ENCODE peak calls at places on chromosomes 7 and 10, in five cellular contexts. One of them, this sample, is unnamed.

GRCh38 chr7:35286422-35286821 is 32.5 kb upstream of the TBX20 start:
- DNase-seq in PC-3: peak; percentile 52
- DNase-seq in HepG2: no peak
- DNase-seq in GM23248: no peak
- DNase-seq in HCT116: no peak
- DNase-seq in this sample: no peak

GRCh38 chr7:47537716-47538640 is 43.9 kb downstream of the TNS3 start:
- DNase-seq in PC-3: no peak
- DNase-seq in HepG2: no peak
- DNase-seq in GM23248: peak; percentile 9
- DNase-seq in HCT116: no peak
- DNase-seq in this sample: no peak

GRCh38 chr10:91875156-91875555 is 34.1 kb downstream of the FGFBP3 start:
- DNase-seq in PC-3: no peak
- DNase-seq in HepG2: no peak
- DNase-seq in GM23248: no peak
- DNase-seq in HCT116: no peak
- DNase-seq in this sample: no peak

GRCh38 chr10:83165164-83165563 is 974.1 kb upstream of the GHITM start:
- DNase-seq in PC-3: no peak
- DNase-seq in HepG2: no peak
- DNase-seq in GM23248: no peak
- DNase-seq in HCT116: no peak
- DNase-seq in this sample: no peak

GRCh38 chr7:19333706-19334105 is 188.5 kb upstream of the FERD3L start:
- DNase-seq in PC-3: no peak
- DNase-seq in HepG2: no peak
- DNase-seq in GM23248: no peak
- DNase-seq in HCT116: no peak
- DNase-seq in this sample: no peak

GRCh38 chr10:33326897-33327296 is 7.6 kb downstream of the NRP1 start:
- DNase-seq in PC-3: no peak
- DNase-seq in HepG2: no peak
- DNase-seq in GM23248: peak; percentile 39
- DNase-seq in HCT116: no peak
- DNase-seq in this sample: no peak

GRCh38 chr7:133300097-133300496 is 47.2 kb downstream of the EXOC4 start:
- DNase-seq in PC-3: no peak
- DNase-seq in HepG2: no peak
- DNase-seq in GM23248: no peak
- DNase-seq in HCT116: no peak
- DNase-seq in this sample: no peak

GRCh38 chr7:143934526-143935340 is at the start of gene OR2F2:
- DNase-seq in PC-3: peak; percentile 17
- DNase-seq in HepG2: peak; percentile 45
- DNase-seq in GM23248: peak; percentile 73
- DNase-seq in HCT116: no peak
- DNase-seq in this sample: no peak

GRCh38 chr10:36712695-36713094 is 412.7 kb upstream of the ANKRD30A start:
- DNase-seq in PC-3: peak; percentile 46
- DNase-seq in HepG2: no peak
- DNase-seq in GM23248: peak; percentile 11
- DNase-seq in HCT116: no peak
- DNase-seq in this sample: no peak

GRCh38 chr7:133662830-133663229 is 410.0 kb downstream of the EXOC4 start:
- DNase-seq in PC-3: no peak
- DNase-seq in HepG2: no peak
- DNase-seq in GM23248: no peak
- DNase-seq in HCT116: no peak
- DNase-seq in this sample: peak; percentile 17

GRCh38 chr7:128000048-128000447 is 31.2 kb downstream of the LRRC4 start:
- DNase-seq in PC-3: no peak
- DNase-seq in HepG2: peak; percentile 48
- DNase-seq in GM23248: no peak
- DNase-seq in HCT116: no peak
- DNase-seq in this sample: no peak

DNA sequence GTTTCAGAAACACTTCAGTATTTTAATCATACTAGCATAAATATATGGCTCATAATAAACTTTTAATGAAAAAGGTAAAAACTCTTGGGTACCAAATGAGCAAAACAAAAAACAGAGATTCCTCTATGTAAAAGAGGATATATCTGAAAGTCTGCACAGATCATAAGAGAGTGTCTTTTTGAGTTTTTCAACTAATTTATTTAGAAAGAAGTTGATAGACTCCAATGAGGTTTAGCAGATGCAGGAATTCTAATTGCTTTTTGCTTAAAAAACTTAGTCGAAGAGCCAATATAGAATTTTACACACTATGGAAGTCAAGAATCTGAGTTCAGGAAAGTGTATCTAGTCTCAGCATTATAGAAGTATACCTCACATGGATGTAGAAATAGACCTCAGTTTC is 3.4 kb upstream of the MLLT10 start:
- DNase-seq in PC-3: no peak
- DNase-seq in HepG2: no peak
- DNase-seq in GM23248: no peak
- DNase-seq in HCT116: no peak
- DNase-seq in this sample: no peak
- H2AFZ ChIP-seq in PC-3: no peak overlapping the region
- H2AFZ ChIP-seq in HepG2: no peak overlapping the region
- H2AFZ ChIP-seq in GM23248: no peak overlapping the region
- H2AFZ ChIP-seq in HCT116: peak overlapping the region; percentile 24
- H2AFZ ChIP-seq in this sample: no peak overlapping the region

GRCh38 chr7:69643708-69644445 is 45.6 kb downstream of the AUTS2 start:
- DNase-seq in PC-3: no peak
- DNase-seq in HepG2: peak; percentile 1
- DNase-seq in GM23248: peak; percentile 2
- DNase-seq in HCT116: no peak
- DNase-seq in this sample: no peak

GRCh38 chr7:69635572-69636190 is 37.4 kb downstream of the AUTS2 start:
- DNase-seq in PC-3: no peak
- DNase-seq in HepG2: no peak
- DNase-seq in GM23248: peak; percentile 4
- DNase-seq in HCT116: no peak
- DNase-seq in this sample: no peak

GRCh38 chr7:69640925-69641594 is 42.8 kb downstream of the AUTS2 start:
- DNase-seq in PC-3: no peak
- DNase-seq in HepG2: no peak
- DNase-seq in GM23248: no peak
- DNase-seq in HCT116: no peak
- DNase-seq in this sample: no peak

GRCh38 chr7:69640216-69640615 is 41.9 kb downstream of the AUTS2 start:
- DNase-seq in PC-3: no peak
- DNase-seq in HepG2: no peak
- DNase-seq in GM23248: no peak
- DNase-seq in HCT116: no peak
- DNase-seq in this sample: no peak

GRCh38 chr7:69638674-69639073 is 40.4 kb downstream of the AUTS2 start:
- DNase-seq in PC-3: no peak
- DNase-seq in HepG2: no peak
- DNase-seq in GM23248: no peak
- DNase-seq in HCT116: no peak
- DNase-seq in this sample: no peak
- H3K9ac ChIP-seq in PC-3: no peak overlapping the region
- H3K9ac ChIP-seq in HepG2: no peak overlapping the region
- H3K9ac ChIP-seq in GM23248: no peak overlapping the region
- H3K9ac ChIP-seq in HCT116: no peak overlapping the region
- H3K9ac ChIP-seq in this sample: no peak overlapping the region

GRCh38 chr7:92939793-92940360 is 103.5 kb upstream of the CDK6 start:
- DNase-seq in PC-3: no peak
- DNase-seq in HepG2: no peak
- DNase-seq in GM23248: no peak
- DNase-seq in HCT116: no peak
- DNase-seq in this sample: no peak

GRCh38 chr7:92949748-92950147 is 113.4 kb upstream of the CDK6 start:
- DNase-seq in PC-3: no peak
- DNase-seq in HepG2: no peak
- DNase-seq in GM23248: no peak
- DNase-seq in HCT116: no peak
- DNase-seq in this sample: no peak

GRCh38 chr7:92944633-92945032 is 108.3 kb upstream of the CDK6 start:
- DNase-seq in PC-3: no peak
- DNase-seq in HepG2: no peak
- DNase-seq in GM23248: peak; percentile 55
- DNase-seq in HCT116: no peak
- DNase-seq in this sample: no peak

DNA sequence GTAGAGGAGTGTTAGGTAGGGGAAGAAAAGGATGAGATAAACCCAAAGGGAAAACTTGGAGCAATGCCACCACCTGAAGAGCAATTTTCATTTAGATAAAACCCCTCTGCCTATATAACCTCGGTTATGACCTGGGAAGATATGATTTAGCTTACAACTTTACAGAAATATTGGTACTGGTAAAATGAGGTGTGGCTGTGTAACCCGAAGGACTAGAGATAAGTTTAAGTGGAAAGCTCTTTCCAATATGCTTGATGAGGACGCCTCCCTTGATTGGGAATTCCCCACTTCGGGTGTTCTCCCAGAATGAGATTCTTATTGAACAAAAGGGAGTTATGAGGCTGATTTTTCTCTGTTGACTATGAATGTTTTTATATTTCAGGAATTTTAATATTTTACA is 109.5 kb upstream of the CDK6 start:
- DNase-seq in PC-3: no peak
- DNase-seq in HepG2: no peak
- DNase-seq in GM23248: no peak
- DNase-seq in HCT116: no peak
- DNase-seq in this sample: no peak
- H3K79me2 ChIP-seq in PC-3: no peaks in the 10 kb centered on the region
- H3K79me2 ChIP-seq in HepG2: no peaks in the 10 kb centered on the region
- H3K79me2 ChIP-seq in GM23248: no peaks in the 10 kb centered on the region
- H3K79me2 ChIP-seq in HCT116: no peaks in the 10 kb centered on the region
- H3K79me2 ChIP-seq in this sample: no peaks in the 10 kb centered on the region

GRCh38 chr7:64849924-64850499 is 53.1 kb upstream of the ZNF273 start:
- DNase-seq in PC-3: no peak
- DNase-seq in HepG2: no peak
- DNase-seq in GM23248: no peak
- DNase-seq in HCT116: no peak
- DNase-seq in this sample: no peak
- H2AFZ ChIP-seq in PC-3: no peak overlapping the region
- H2AFZ ChIP-seq in HepG2: no peak overlapping the region
- H2AFZ ChIP-seq in GM23248: peak overlapping the region; percentile 44
- H2AFZ ChIP-seq in HCT116: no peak overlapping the region
- H2AFZ ChIP-seq in this sample: no peak overlapping the region

GRCh38 chr10:60428387-60428737 is 38.7 kb upstream of the ANK3 start:
- DNase-seq in PC-3: no peak
- DNase-seq in HepG2: no peak
- DNase-seq in GM23248: peak; percentile 13
- DNase-seq in HCT116: no peak
- DNase-seq in this sample: no peak

GRCh38 chr10:60430017-60430416 is 40.3 kb upstream of the ANK3 start:
- DNase-seq in PC-3: peak; percentile 95
- DNase-seq in HepG2: no peak
- DNase-seq in GM23248: peak; percentile 81
- DNase-seq in HCT116: no peak
- DNase-seq in this sample: no peak

GRCh38 chr10:60427709-60428386 is 38.2 kb upstream of the ANK3 start:
- DNase-seq in PC-3: no peak
- DNase-seq in HepG2: no peak
- DNase-seq in GM23248: peak; percentile 10
- DNase-seq in HCT116: no peak
- DNase-seq in this sample: no peak

GRCh38 chr10:60430836-60431597 is 41.3 kb upstream of the ANK3 start:
- DNase-seq in PC-3: peak; percentile 73
- DNase-seq in HepG2: no peak
- DNase-seq in GM23248: no peak
- DNase-seq in HCT116: no peak
- DNase-seq in this sample: no peak

DNA sequence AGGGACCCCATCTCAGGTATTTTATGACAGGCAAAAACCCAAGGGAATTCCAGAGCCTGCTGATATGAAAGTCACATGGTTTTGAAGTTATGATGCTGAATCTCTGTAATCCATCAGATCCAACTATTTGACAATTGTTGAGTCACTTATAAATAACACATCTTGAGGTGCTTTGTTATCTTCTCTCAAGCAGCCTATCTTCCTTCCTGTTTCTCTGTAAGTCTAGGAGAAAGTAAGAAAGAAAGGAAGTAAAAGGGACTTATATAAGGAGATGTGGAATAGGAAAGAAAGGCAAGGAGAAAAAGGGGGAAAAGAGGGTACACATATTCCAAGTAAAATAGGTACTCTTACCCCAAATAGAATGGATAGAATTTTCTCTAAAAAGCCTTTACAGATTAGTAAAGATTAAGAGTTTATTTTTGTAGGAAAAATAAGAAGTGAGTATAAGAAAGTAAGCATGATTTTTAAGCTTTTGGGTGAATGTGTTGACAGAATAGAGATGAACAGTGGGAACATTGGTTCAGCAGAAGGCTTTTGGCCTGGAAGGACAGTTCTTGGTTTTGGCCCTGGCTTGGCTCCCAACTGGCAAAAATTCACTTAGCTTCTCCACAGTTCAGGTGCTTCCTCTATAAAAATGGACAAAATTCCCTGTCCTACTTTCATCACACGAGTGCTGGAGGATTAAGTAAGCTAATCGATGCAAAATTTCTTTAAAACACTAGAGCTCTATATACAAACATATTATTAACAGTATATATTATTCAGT is 39.6 kb upstream of the ANK3 start:
- DNase-seq in PC-3: no peak
- DNase-seq in HepG2: no peak
- DNase-seq in GM23248: no peak
- DNase-seq in HCT116: no peak
- DNase-seq in this sample: no peak
- H3K9ac ChIP-seq in PC-3: no peak overlapping the region
- H3K9ac ChIP-seq in HepG2: no peak overlapping the region
- H3K9ac ChIP-seq in GM23248: no peak overlapping the region
- H3K9ac ChIP-seq in HCT116: no peak overlapping the region
- H3K9ac ChIP-seq in this sample: no peak overlapping the region

GRCh38 chr7:130907439-130907838 is 173.4 kb upstream of the KLF14 start:
- DNase-seq in PC-3: peak; percentile 10
- DNase-seq in HepG2: no peak
- DNase-seq in GM23248: no peak
- DNase-seq in HCT116: no peak
- DNase-seq in this sample: no peak
- H3K79me2 ChIP-seq in PC-3: peaks cover 97% of the 10 kb centered on the region
- H3K79me2 ChIP-seq in HepG2: peaks cover 95% of the 10 kb centered on the region
- H3K79me2 ChIP-seq in GM23248: peaks cover 98% of the 10 kb centered on the region
- H3K79me2 ChIP-seq in HCT116: peaks cover 97% of the 10 kb centered on the region
- H3K79me2 ChIP-seq in this sample: peaks cover 93% of the 10 kb centered on the region

DNA sequence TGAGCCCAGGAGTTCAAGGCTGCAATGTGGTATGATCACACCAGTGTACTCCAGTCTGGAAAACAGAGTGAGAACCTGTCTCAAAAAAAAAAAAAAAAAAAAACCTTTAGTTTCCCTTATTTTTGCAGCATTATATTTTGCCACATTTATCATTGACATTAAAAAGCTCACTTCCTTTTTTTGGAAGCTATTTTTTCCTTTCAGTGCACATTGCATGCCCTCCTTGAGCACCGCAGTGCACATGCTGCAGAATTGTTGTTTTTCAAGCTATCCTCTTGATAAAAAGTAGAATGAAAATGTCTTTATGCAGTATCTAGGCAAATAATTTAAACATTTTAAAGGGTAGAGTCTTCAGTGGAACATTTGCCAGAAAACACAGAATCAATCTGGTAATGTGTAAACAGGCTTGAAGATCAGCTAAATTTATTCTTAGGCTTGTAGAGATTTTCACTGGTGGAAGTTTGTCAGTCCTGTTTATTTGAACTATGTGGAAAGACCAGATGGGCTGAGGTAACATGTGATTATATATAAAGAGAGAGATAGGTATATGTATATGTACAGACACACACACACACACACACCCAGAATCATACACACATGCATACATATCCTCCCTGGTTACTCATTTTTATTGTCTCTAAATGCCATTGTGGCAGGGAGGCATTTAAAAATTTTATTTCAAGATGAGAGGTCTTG is 77.8 kb upstream of the CYTH3 start:
- DNase-seq in PC-3: no peak
- DNase-seq in HepG2: no peak
- DNase-seq in GM23248: no peak
- DNase-seq in HCT116: no peak
- DNase-seq in this sample: no peak
- H2AFZ ChIP-seq in PC-3: no peak overlapping the region
- H2AFZ ChIP-seq in HepG2: no peak overlapping the region
- H2AFZ ChIP-seq in GM23248: peak overlapping the region; percentile 92
- H2AFZ ChIP-seq in HCT116: peak overlapping the region; percentile 77
- H2AFZ ChIP-seq in this sample: no peak overlapping the region